ENCODE peak calls at places on chromosomes 7 and 10, in six cellular contexts. One of them, this sample, is unnamed.

GRCh38 chr10:3094565-3095168 is 27.3 kb downstream of the PFKP start:
- DNase-seq in activated CD8-positive, alpha-beta memory T cell treated with anti-CD3 and anti-CD28 coated beads, Interleukin-2, amount 50 U/mL, for 4 hours: no peak
- DNase-seq in epithelial cell of esophagus: no peak
- DNase-seq in GM12865: no peak
- DNase-seq in left lung: no peak
- DNase-seq in uterus: no peak
- DNase-seq in this sample: peak; percentile 45

GRCh38 chr10:25689346-25690095 is 244.5 kb upstream of the MYO3A start:
- DNase-seq in activated CD8-positive, alpha-beta memory T cell treated with anti-CD3 and anti-CD28 coated beads, Interleukin-2, amount 50 U/mL, for 4 hours: no peak
- DNase-seq in epithelial cell of esophagus: no peak
- DNase-seq in GM12865: no peak
- DNase-seq in left lung: no peak
- DNase-seq in uterus: no peak
- DNase-seq in this sample: no peak

GRCh38 chr10:788796-789748 is 99.6 kb upstream of the DIP2C start:
- DNase-seq in activated CD8-positive, alpha-beta memory T cell treated with anti-CD3 and anti-CD28 coated beads, Interleukin-2, amount 50 U/mL, for 4 hours: no peak
- DNase-seq in epithelial cell of esophagus: peak; percentile 59
- DNase-seq in GM12865: no peak
- DNase-seq in left lung: no peak
- DNase-seq in uterus: peak; percentile 65
- DNase-seq in this sample: peak; percentile 77

GRCh38 chr10:8278099-8278498 is 223.6 kb downstream of the GATA3 start:
- DNase-seq in activated CD8-positive, alpha-beta memory T cell treated with anti-CD3 and anti-CD28 coated beads, Interleukin-2, amount 50 U/mL, for 4 hours: no peak
- DNase-seq in epithelial cell of esophagus: no peak
- DNase-seq in GM12865: no peak
- DNase-seq in left lung: no peak
- DNase-seq in uterus: no peak
- DNase-seq in this sample: no peak

GRCh38 chr7:91892099-91892788 is 11.7 kb upstream of the MTERF1 start:
- DNase-seq in activated CD8-positive, alpha-beta memory T cell treated with anti-CD3 and anti-CD28 coated beads, Interleukin-2, amount 50 U/mL, for 4 hours: no peak
- DNase-seq in epithelial cell of esophagus: no peak
- DNase-seq in GM12865: no peak
- DNase-seq in left lung: no peak
- DNase-seq in uterus: no peak
- DNase-seq in this sample: no peak

GRCh38 chr10:51700228-51700835 is 937 bp upstream of the CSTF2T start:
- DNase-seq in activated CD8-positive, alpha-beta memory T cell treated with anti-CD3 and anti-CD28 coated beads, Interleukin-2, amount 50 U/mL, for 4 hours: no peak
- DNase-seq in epithelial cell of esophagus: peak; percentile 36
- DNase-seq in GM12865: no peak
- DNase-seq in left lung: no peak
- DNase-seq in uterus: peak; percentile 42
- DNase-seq in this sample: peak; percentile 67

GRCh38 chr10:57562211-57562610 is 705.5 kb downstream of the IPMK start:
- DNase-seq in activated CD8-positive, alpha-beta memory T cell treated with anti-CD3 and anti-CD28 coated beads, Interleukin-2, amount 50 U/mL, for 4 hours: no peak
- DNase-seq in epithelial cell of esophagus: peak; percentile 67
- DNase-seq in GM12865: no peak
- DNase-seq in left lung: no peak
- DNase-seq in uterus: no peak
- DNase-seq in this sample: no peak

GRCh38 chr10:17474595-17474994 is 20.2 kb upstream of the ST8SIA6 start:
- DNase-seq in activated CD8-positive, alpha-beta memory T cell treated with anti-CD3 and anti-CD28 coated beads, Interleukin-2, amount 50 U/mL, for 4 hours: no peak
- DNase-seq in epithelial cell of esophagus: peak; percentile 23
- DNase-seq in GM12865: no peak
- DNase-seq in left lung: no peak
- DNase-seq in uterus: no peak
- DNase-seq in this sample: peak; percentile 25

GRCh38 chr7:106062521-106062931 is 49.6 kb downstream of the SYPL1 start:
- DNase-seq in activated CD8-positive, alpha-beta memory T cell treated with anti-CD3 and anti-CD28 coated beads, Interleukin-2, amount 50 U/mL, for 4 hours: no peak
- DNase-seq in epithelial cell of esophagus: peak; percentile 86
- DNase-seq in GM12865: peak; percentile 62
- DNase-seq in left lung: no peak
- DNase-seq in uterus: no peak
- DNase-seq in this sample: no peak

GRCh38 chr10:79223001-79223345 is 124.3 kb upstream of the PPIF start:
- DNase-seq in activated CD8-positive, alpha-beta memory T cell treated with anti-CD3 and anti-CD28 coated beads, Interleukin-2, amount 50 U/mL, for 4 hours: no peak
- DNase-seq in epithelial cell of esophagus: no peak
- DNase-seq in GM12865: no peak
- DNase-seq in left lung: no peak
- DNase-seq in uterus: no peak
- DNase-seq in this sample: no peak

GRCh38 chr7:45624392-45624760 is 50.2 kb downstream of the ADCY1 start:
- DNase-seq in activated CD8-positive, alpha-beta memory T cell treated with anti-CD3 and anti-CD28 coated beads, Interleukin-2, amount 50 U/mL, for 4 hours: no peak
- DNase-seq in epithelial cell of esophagus: no peak
- DNase-seq in GM12865: no peak
- DNase-seq in left lung: no peak
- DNase-seq in uterus: no peak
- DNase-seq in this sample: no peak

GRCh38 chr7:137870078-137870477 is 23.3 kb upstream of the DGKI start:
- DNase-seq in activated CD8-positive, alpha-beta memory T cell treated with anti-CD3 and anti-CD28 coated beads, Interleukin-2, amount 50 U/mL, for 4 hours: no peak
- DNase-seq in epithelial cell of esophagus: no peak
- DNase-seq in GM12865: no peak
- DNase-seq in left lung: no peak
- DNase-seq in uterus: no peak
- DNase-seq in this sample: no peak

GRCh38 chr10:16752099-16752498 is 65.1 kb downstream of the RSU1 start:
- DNase-seq in activated CD8-positive, alpha-beta memory T cell treated with anti-CD3 and anti-CD28 coated beads, Interleukin-2, amount 50 U/mL, for 4 hours: no peak
- DNase-seq in epithelial cell of esophagus: no peak
- DNase-seq in GM12865: no peak
- DNase-seq in left lung: no peak
- DNase-seq in uterus: no peak
- DNase-seq in this sample: no peak

GRCh38 chr7:133536450-133536849 is 283.6 kb downstream of the EXOC4 start:
- DNase-seq in activated CD8-positive, alpha-beta memory T cell treated with anti-CD3 and anti-CD28 coated beads, Interleukin-2, amount 50 U/mL, for 4 hours: no peak
- DNase-seq in epithelial cell of esophagus: no peak
- DNase-seq in GM12865: no peak
- DNase-seq in left lung: no peak
- DNase-seq in uterus: no peak
- DNase-seq in this sample: no peak

GRCh38 chr10:7872041-7872442 is 53.7 kb downstream of the TAF3 start:
- DNase-seq in activated CD8-positive, alpha-beta memory T cell treated with anti-CD3 and anti-CD28 coated beads, Interleukin-2, amount 50 U/mL, for 4 hours: no peak
- DNase-seq in epithelial cell of esophagus: peak; percentile 15
- DNase-seq in GM12865: peak; percentile 7
- DNase-seq in left lung: no peak
- DNase-seq in uterus: no peak
- DNase-seq in this sample: no peak

GRCh38 chr7:2488272-2488645 is 12.1 kb upstream of the GRIFIN start:
- DNase-seq in activated CD8-positive, alpha-beta memory T cell treated with anti-CD3 and anti-CD28 coated beads, Interleukin-2, amount 50 U/mL, for 4 hours: no peak
- DNase-seq in epithelial cell of esophagus: no peak
- DNase-seq in GM12865: no peak
- DNase-seq in left lung: no peak
- DNase-seq in uterus: peak; percentile 76
- DNase-seq in this sample: no peak

GRCh38 chr7:7931626-7932025 is 37.0 kb upstream of the GLCCI1 start:
- DNase-seq in activated CD8-positive, alpha-beta memory T cell treated with anti-CD3 and anti-CD28 coated beads, Interleukin-2, amount 50 U/mL, for 4 hours: no peak
- DNase-seq in epithelial cell of esophagus: no peak
- DNase-seq in GM12865: no peak
- DNase-seq in left lung: no peak
- DNase-seq in uterus: no peak
- DNase-seq in this sample: no peak

GRCh38 chr7:140501941-140502340 is 22.6 kb upstream of the MKRN1 start:
- DNase-seq in activated CD8-positive, alpha-beta memory T cell treated with anti-CD3 and anti-CD28 coated beads, Interleukin-2, amount 50 U/mL, for 4 hours: no peak
- DNase-seq in epithelial cell of esophagus: no peak
- DNase-seq in GM12865: no peak
- DNase-seq in left lung: no peak
- DNase-seq in uterus: no peak
- DNase-seq in this sample: no peak

GRCh38 chr7:140674899-140675701 is 2.4 kb downstream of the ADCK2 start:
- DNase-seq in activated CD8-positive, alpha-beta memory T cell treated with anti-CD3 and anti-CD28 coated beads, Interleukin-2, amount 50 U/mL, for 4 hours: no peak
- DNase-seq in epithelial cell of esophagus: peak; percentile 22
- DNase-seq in GM12865: no peak
- DNase-seq in left lung: no peak
- DNase-seq in uterus: no peak
- DNase-seq in this sample: peak; percentile 62

GRCh38 chr10:58322072-58322834 is 12.6 kb upstream of the UBE2D1 start:
- DNase-seq in activated CD8-positive, alpha-beta memory T cell treated with anti-CD3 and anti-CD28 coated beads, Interleukin-2, amount 50 U/mL, for 4 hours: no peak
- DNase-seq in epithelial cell of esophagus: peak; percentile 15
- DNase-seq in GM12865: peak; percentile 53
- DNase-seq in left lung: no peak
- DNase-seq in uterus: no peak
- DNase-seq in this sample: peak; percentile 87